ENCODE peak calls at places on chromosome 4, in four cellular contexts. N is IMR-90, U is small intestine, C is GM12878. S is an unnamed sample.

GRCh38 chr4:1039493-1040343 is 28.3 kb downstream of the FGFRL1 start:
- DNase-seq in N (peak), U (no peak), C (no peak), S (peak)

GRCh38 chr4:153020460-153020859 is 84.3 kb downstream of the FHDC1 start:
- DNase-seq in N (no peak), U (no peak), C (no peak), S (no peak)

GRCh38 chr4:1826531-1827350 is 29.2 kb downstream of the LETM1 start:
- DNase-seq in N (no peak), U (no peak), C (no peak), S (no peak)

GRCh38 chr4:153072661-153073060 is 131.6 kb upstream of the TRIM2 start:
- DNase-seq in N (no peak), U (no peak), C (no peak), S (no peak)

GRCh38 chr4:47891928-47892327 is 22.5 kb downstream of the NFXL1 start:
- DNase-seq in N (no peak), U (no peak), C (no peak), S (no peak)

GRCh38 chr4:5385741-5386251 is 322.6 kb downstream of the EVC2 start:
- DNase-seq in N (no peak), U (peak), C (no peak), S (no peak)

GRCh38 chr4:120769227-120769626 is 153.3 kb downstream of the PRDM5 start:
- DNase-seq in N (peak), U (no peak), C (no peak), S (peak)

GRCh38 chr4:69642961-69643360 is 3.5 kb upstream of the UGT2A2 start:
- DNase-seq in N (no peak), U (no peak), C (no peak), S (no peak)

GRCh38 chr4:76485450-76485849 is 50.4 kb downstream of the SHROOM3 start:
- DNase-seq in N (no peak), U (peak), C (no peak), S (no peak)

GRCh38 chr4:109921384-109921808 is 8.7 kb downstream of the EGF start:
- DNase-seq in N (peak), U (no peak), C (no peak), S (peak)

GRCh38 chr4:24657768-24658617 is 73.6 kb upstream of the DHX15 start:
- DNase-seq in N (peak), U (peak), C (peak), S (peak)

GRCh38 chr4:108881190-108881589 is 118.3 kb upstream of the ETNPPL start:
- DNase-seq in N (peak), U (no peak), C (no peak), S (peak)

GRCh38 chr4:6596948-6597347 is 22.0 kb downstream of the MAN2B2 start:
- DNase-seq in N (no peak), U (no peak), C (no peak), S (no peak)

GRCh38 chr4:67886281-67886680 is 2.5 kb upstream of the TMPRSS11D start:
- DNase-seq in N (peak), U (no peak), C (no peak), S (no peak)

DNA sequence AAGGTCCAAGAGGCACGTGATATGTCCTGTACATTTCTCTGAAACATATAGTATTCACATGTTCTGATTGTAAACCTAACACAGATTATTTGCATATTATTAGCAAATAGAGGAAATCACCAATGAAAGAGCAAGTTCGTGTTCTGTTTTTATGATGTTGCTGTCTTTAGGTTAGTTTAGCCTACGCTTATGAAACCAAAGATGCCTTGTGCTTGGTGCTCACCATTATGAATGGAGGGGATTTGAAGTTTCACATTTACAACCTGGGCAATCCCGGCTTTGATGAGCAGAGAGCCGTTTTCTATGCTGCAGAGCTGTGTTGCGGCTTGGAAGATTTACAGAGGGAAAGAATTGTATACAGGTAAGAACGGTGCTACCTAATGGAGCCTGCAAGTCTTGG is 54.9 kb downstream of the HTT-AS start:
- DNase-seq in N (no peak), U (no peak), C (no peak), S (no peak)
- H3K4me3 ChIP-seq in N (no peak), U (no peak), C (no peak), S (no peak)

DNA sequence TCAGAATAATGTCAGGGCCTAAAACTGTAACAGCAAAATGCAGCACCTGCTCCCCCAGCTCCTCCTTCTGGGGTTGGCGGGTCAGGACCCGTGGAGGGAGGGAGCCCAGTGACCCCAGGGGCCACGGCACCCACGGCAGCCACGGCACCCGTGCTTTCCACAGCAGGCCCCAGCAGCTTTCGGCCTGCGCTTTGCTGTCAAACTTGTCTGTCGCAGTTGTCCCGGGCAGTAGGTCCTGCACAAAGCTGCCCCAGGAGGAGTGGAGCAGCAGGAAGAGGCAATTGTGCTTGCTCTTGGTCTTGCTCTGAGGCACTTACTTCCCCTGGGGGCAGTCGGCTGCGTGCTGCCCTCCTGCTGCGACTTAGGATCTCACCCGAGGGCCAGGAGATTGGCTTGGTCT is 183.6 kb downstream of the AFAP1 start:
- DNase-seq in N (no peak), U (no peak), C (no peak), S (no peak)
- H3K4me3 ChIP-seq in N (no peak), U (no peak), C (no peak), S (no peak)

GRCh38 chr4:40196724-40197281 is at the start of gene RHOH:
- DNase-seq in N (no peak), U (peak), C (no peak), S (no peak)
- H3K4me3 ChIP-seq in N (no peak), U (peak), C (peak), S (no peak)

GRCh38 chr4:70935038-70935437 is 32.9 kb downstream of the MOB1B start:
- DNase-seq in N (no peak), U (no peak), C (no peak), S (no peak)
- H3K4me3 ChIP-seq in N (no peak), U (no peak), C (no peak), S (no peak)

S was measured in astrocyte of the cerebellum.